ENCODE peak calls at places on chromosome 20, in eight cellular contexts. I, V, H, P, D, W, G and A are unnamed samples.

GRCh38 chr20:24674921-24675605 is 205.6 kb downstream of the SYNDIG1 start:
- DNase-seq in G (no peak), H (no peak), V (no peak), P (no peak), D (no peak), I (no peak), W (no peak), A (no peak)

GRCh38 chr20:52552181-52552872 is 360.7 kb upstream of the ZFP64 start:
- DNase-seq in V (peak; percentile 34), G (no peak), I (no peak), H (no peak), D (no peak), W (peak; percentile 66), P (no peak), A (no peak)

GRCh38 chr20:36862857-36863668 is 12.9 kb upstream of the TLDC2 start:
- DNase-seq in V (no peak), P (no peak), I (no peak), D (no peak), G (no peak), H (no peak), W (no peak), A (no peak)

GRCh38 chr20:61728786-61729365 is 336.8 kb downstream of the TAF4 start:
- DNase-seq in G (no peak), P (no peak), V (no peak), I (no peak), W (no peak), D (no peak), H (no peak), A (no peak)

GRCh38 chr20:64247970-64248841 is 7.3 kb upstream of the PCMTD2 start:
- DNase-seq in G (no peak), P (no peak), H (no peak), V (no peak), I (no peak), W (no peak), D (no peak), A (peak; percentile 52)

GRCh38 chr20:61932711-61933480 is 132.8 kb downstream of the TAF4 start:
- DNase-seq in V (no peak), P (no peak), D (no peak), G (no peak), W (no peak), H (no peak), I (no peak), A (no peak)

GRCh38 chr20:62496525-62497218 is 20.9 kb upstream of the GATA5 start:
- DNase-seq in D (peak; percentile 81), V (no peak), G (no peak), H (no peak), W (no peak), I (peak; percentile 15), P (peak; percentile 29), A (peak; percentile 75)

GRCh38 chr20:5705827-5706226 is 44.4 kb upstream of the SHLD1 start:
- DNase-seq in V (no peak), H (no peak), W (no peak), D (no peak), G (no peak), I (no peak), P (no peak), A (peak; percentile 45)

GRCh38 chr20:12833861-12834260 is 174.9 kb upstream of the SPTLC3 start:
- DNase-seq in W (no peak), I (no peak), G (no peak), D (no peak), P (no peak), V (no peak), H (no peak), A (no peak)

GRCh38 chr20:54172856-54173652 is 732 bp downstream of the CYP24A1 start:
- DNase-seq in D (peak; percentile 69), W (no peak), G (no peak), I (no peak), H (no peak), V (no peak), P (no peak), A (peak; percentile 54)

GRCh38 chr20:36162272-36162966 is 7.9 kb downstream of the EPB41L1 start:
- DNase-seq in P (no peak), I (no peak), G (no peak), W (peak; percentile 15), V (no peak), H (no peak), D (no peak), A (peak; percentile 77)

GRCh38 chr20:62563561-62563960 is 78.7 kb upstream of the SLCO4A1 start:
- DNase-seq in D (no peak), G (no peak), H (no peak), I (no peak), P (no peak), V (no peak), W (no peak), A (no peak)

GRCh38 chr20:5586720-5587119 is 163.5 kb upstream of the SHLD1 start:
- DNase-seq in H (no peak), W (no peak), I (no peak), G (no peak), D (no peak), V (no peak), P (no peak), A (no peak)

GRCh38 chr20:17680836-17681740 is 954 bp downstream of the RRBP1 start:
- DNase-seq in G (peak; percentile 47), V (no peak), P (peak; percentile 73), H (peak; percentile 80), W (peak; percentile 63), D (peak; percentile 80), I (peak; percentile 78), A (peak; percentile 77)

GRCh38 chr20:37714973-37715657 is 21.3 kb downstream of the CTNNBL1 start:
- DNase-seq in V (no peak), G (no peak), D (no peak), I (no peak), W (peak; percentile 64), P (no peak), H (no peak), A (no peak)

GRCh38 chr20:62367483-62368302 is 581 bp upstream of the LAMA5 start:
- DNase-seq in G (no peak), D (peak; percentile 74), I (no peak), P (no peak), V (no peak), H (peak; percentile 71), W (no peak), A (peak; percentile 75)

GRCh38 chr20:57076202-57076651 is 190.2 kb downstream of the BMP7 start:
- DNase-seq in D (no peak), P (no peak), W (no peak), V (no peak), G (no peak), I (no peak), H (peak; percentile 36), A (no peak)

GRCh38 chr20:63702751-63703470 is 4.9 kb downstream of the ARFRP1 start:
- DNase-seq in D (no peak), G (no peak), V (no peak), W (no peak), H (no peak), I (no peak), P (no peak), A (no peak)

GRCh38 chr20:59007758-59008511 is 881 bp upstream of the CTSZ start:
- DNase-seq in W (no peak), V (no peak), P (no peak), G (no peak), H (no peak), D (no peak), I (no peak), A (no peak)

GRCh38 chr20:61737812-61738443 is 327.8 kb downstream of the TAF4 start:
- DNase-seq in D (no peak), G (no peak), I (no peak), P (no peak), V (no peak), W (no peak), H (no peak), A (no peak)

GRCh38 chr20:53097371-53097770 is 125.2 kb downstream of the TSHZ2 start:
- DNase-seq in H (no peak), D (no peak), W (no peak), V (no peak), P (no peak), I (no peak), G (no peak), A (peak; percentile 53)

GRCh38 chr20:19945732-19946670 is 71.2 kb upstream of the NAA20 start:
- DNase-seq in W (no peak), V (no peak), D (no peak), I (no peak), P (no peak), H (no peak), G (no peak), A (no peak)

GRCh38 chr20:49372095-49372734 is 94.4 kb upstream of the ZNFX1 start:
- DNase-seq in G (no peak), P (no peak), V (no peak), D (no peak), H (no peak), I (no peak), W (no peak), A (no peak)

GRCh38 chr20:33827629-33828325 is 16.6 kb downstream of the CHMP4B start:
- DNase-seq in W (peak; percentile 34), I (no peak), P (no peak), G (no peak), V (no peak), H (no peak), D (no peak), A (peak; percentile 86)

GRCh38 chr20:49691818-49692568 is 21.7 kb downstream of the B4GALT5 start:
- DNase-seq in I (no peak), H (no peak), W (no peak), G (no peak), D (no peak), P (no peak), V (no peak), A (no peak)

GRCh38 chr20:45489083-45489531 is 19.6 kb downstream of the WFDC2 start:
- DNase-seq in G (no peak), D (no peak), I (no peak), W (no peak), V (peak; percentile 26), H (no peak), P (no peak), A (no peak)

GRCh38 chr20:18009116-18009515 is 40.3 kb downstream of the MGME1 start:
- DNase-seq in H (no peak), G (no peak), I (no peak), P (no peak), W (no peak), D (no peak), V (no peak), A (peak; percentile 44)

GRCh38 chr20:58637466-58638198 is 13.5 kb upstream of the STX16 start:
- DNase-seq in V (no peak), I (no peak), H (no peak), D (no peak), G (no peak), P (no peak), W (no peak), A (no peak)

GRCh38 chr20:38445901-38446425 is 10.8 kb upstream of the SNHG17 start:
- DNase-seq in H (no peak), I (no peak), G (no peak), W (no peak), V (no peak), D (no peak), P (no peak), A (no peak)